ENCODE peak calls at places on chromosomes 4 and X, in four cellular contexts. A is activated CD8-positive, alpha-beta T cell treated with anti-CD3 and anti-CD28 coated beads for 36 hours; D is naive thymus-derived CD8-positive, alpha-beta T cell; T is left lung. W is an unnamed sample.

GRCh38 chr4:22897520-22898108 is 204.9 kb downstream of the GBA3 start:
- ATAC-seq in A (no peak), D (no peak), T (peak), W (no peak)

GRCh38 chr4:162706051-162706450 is 460.6 kb downstream of the NAF1 start:
- ATAC-seq in A (no peak), D (no peak), T (no peak), W (no peak)

GRCh38 chrX:12423346-12423745 is 285.1 kb downstream of the FRMPD4 start:
- ATAC-seq in A (no peak), D (no peak), T (no peak), W (no peak)

GRCh38 chr4:13920901-13921300 is 293.4 kb upstream of the BOD1L1 start:
- ATAC-seq in A (no peak), D (no peak), T (peak), W (no peak)

GRCh38 chr4:119525771-119526712 is 102.6 kb downstream of the PDE5A start:
- ATAC-seq in A (no peak), D (no peak), T (peak), W (no peak)

GRCh38 chr4:158799013-158799770 is 30.4 kb downstream of the FNIP2 start:
- ATAC-seq in A (no peak), D (no peak), T (peak), W (no peak)

GRCh38 chr4:183823394-183823793 is 81.7 kb upstream of the STOX2 start:
- ATAC-seq in A (no peak), D (no peak), T (peak), W (no peak)

GRCh38 chr4:184953971-184954370 is 64.3 kb upstream of the HELT start:
- ATAC-seq in A (no peak), D (no peak), T (no peak), W (no peak)

GRCh38 chr4:180717451-180717850 is 1525.8 kb upstream of the TENM3 start:
- ATAC-seq in A (no peak), D (no peak), T (no peak), W (no peak)

GRCh38 chr4:102772738-102773340 is 12.1 kb upstream of the MANBA start:
- ATAC-seq in A (no peak), D (no peak), T (no peak), W (peak)

GRCh38 chrX:114712466-114712865 is 128.6 kb downstream of the HTR2C start:
- ATAC-seq in A (no peak), D (no peak), T (no peak), W (no peak)

GRCh38 chr4:26753642-26754041 is 107.0 kb upstream of the STIM2 start:
- ATAC-seq in A (no peak), D (no peak), T (peak), W (no peak)

GRCh38 chr4:150257338-150257737 is 179.1 kb downstream of the DCLK2 start:
- ATAC-seq in A (no peak), D (no peak), T (no peak), W (no peak)

GRCh38 chr4:48334900-48335384 is 6.4 kb upstream of the SLAIN2 start:
- ATAC-seq in A (no peak), D (no peak), T (no peak), W (no peak)

GRCh38 chr4:15479913-15480185 is 10.2 kb downstream of the CC2D2A start:
- ATAC-seq in A (no peak), D (no peak), T (no peak), W (no peak)

GRCh38 chr4:129240816-129241215 is 144.9 kb downstream of the C4orf33 start:
- ATAC-seq in A (no peak), D (no peak), T (no peak), W (no peak)

GRCh38 chr4:122992111-122992510 is 69.7 kb upstream of the NUDT6 start:
- ATAC-seq in A (no peak), D (no peak), T (peak), W (no peak)

GRCh38 chr4:155510771-155511170 is 134.0 kb upstream of the MAP9 start:
- ATAC-seq in A (peak), D (no peak), T (no peak), W (peak)

GRCh38 chr4:96099031-96099430 is 259.1 kb downstream of the PDHA2 start:
- ATAC-seq in A (no peak), D (no peak), T (no peak), W (no peak)

GRCh38 chr4:89837385-89837995 is 529 bp upstream of the SNCA start:
- ATAC-seq in A (peak), D (peak), T (peak), W (peak)

GRCh38 chrX:9312922-9313867 is 151.7 kb upstream of the TBL1X start:
- ATAC-seq in A (peak), D (peak), T (peak), W (peak)

GRCh38 chrX:55119712-55120111 is 30.9 kb downstream of the PAGE2 start:
- ATAC-seq in A (no peak), D (no peak), T (no peak), W (no peak)

GRCh38 chr4:141659539-141659938 is 23.2 kb downstream of the IL15 start:
- ATAC-seq in A (no peak), D (no peak), T (no peak), W (peak)

GRCh38 chr4:182265881-182266280 is 22.7 kb downstream of the TENM3 start:
- ATAC-seq in A (no peak), D (no peak), T (no peak), W (no peak)

GRCh38 chrX:150255441-150256296 is 107.4 kb upstream of the MAMLD1 start:
- ATAC-seq in A (no peak), D (no peak), T (no peak), W (no peak)

GRCh38 chr4:150641604-150642003 is 59.7 kb downstream of the MAB21L2 start:
- ATAC-seq in A (no peak), D (no peak), T (no peak), W (peak)

GRCh38 chrX:74527344-74527743 is 87.1 kb downstream of the RLIM start:
- ATAC-seq in A (no peak), D (no peak), T (peak), W (no peak)

GRCh38 chr4:133355636-133356035 is 206.5 kb downstream of the PCDH10 start:
- ATAC-seq in A (no peak), D (no peak), T (no peak), W (no peak)

GRCh38 chr4:80202190-80202711 is 4.9 kb downstream of the PRDM8 start:
- ATAC-seq in A (peak), D (peak), T (peak), W (peak)

GRCh38 chr4:112557676-112558411 is 41.9 kb upstream of the NEUROG2 start:
- ATAC-seq in A (no peak), D (no peak), T (no peak), W (no peak)

GRCh38 chr4:1004557-1005485 is 6.6 kb upstream of the FGFRL1 start:
- ATAC-seq in A (no peak), D (no peak), T (no peak), W (no peak)

GRCh38 chrX:10098235-10098819 is 58.4 kb upstream of the CLCN4 start:
- ATAC-seq in A (peak), D (peak), T (peak), W (peak)

GRCh38 chr4:189409158-189409557 is 531.5 kb upstream of the FRG1 start:
- ATAC-seq in A (no peak), D (no peak), T (no peak), W (no peak)

GRCh38 chrX:70445197-70445656 is 592 bp downstream of the DLG3 start:
- ATAC-seq in A (peak), D (peak), T (no peak), W (no peak)

GRCh38 chr4:142473960-142474338 is 372.2 kb downstream of the INPP4B start:
- ATAC-seq in A (no peak), D (no peak), T (no peak), W (no peak)

W was measured in activated T-helper 17 cell treated with anti-CD3 and anti-CD28 coated beads, Interleukin-2, amount 50 U/mL, for 72 hours.